ENCODE peak calls at places on chromosomes 6 and 20, in nine cellular contexts. One of them, this sample, is unnamed. For H3K4me1, the result is how much of the 10 kb centered on the place peaks cover.

GRCh38 chr6:77466055-77467028 is 3.1 kb upstream of the HTR1B start:
- DNase-seq in mucosa of descending colon: peak
- DNase-seq in NT2/D1: no peak
- DNase-seq in ovary: no peak
- DNase-seq in PC-3: peak
- DNase-seq in lower lobe of right lung: peak
- DNase-seq in stomach: peak
- DNase-seq in Caco-2: no peak
- DNase-seq in MM.1S: peak
- DNase-seq in this sample: no peak

GRCh38 chr20:31916724-31917123 is 35.1 kb downstream of the PDRG1 start:
- DNase-seq in mucosa of descending colon: no peak
- DNase-seq in NT2/D1: no peak
- DNase-seq in ovary: no peak
- DNase-seq in PC-3: no peak
- DNase-seq in lower lobe of right lung: no peak
- DNase-seq in stomach: no peak
- DNase-seq in Caco-2: peak
- DNase-seq in MM.1S: no peak
- DNase-seq in this sample: no peak

GRCh38 chr6:78808356-78808891 is 58.9 kb upstream of the IRAK1BP1 start:
- DNase-seq in mucosa of descending colon: peak
- DNase-seq in NT2/D1: no peak
- DNase-seq in ovary: no peak
- DNase-seq in PC-3: no peak
- DNase-seq in lower lobe of right lung: no peak
- DNase-seq in stomach: no peak
- DNase-seq in Caco-2: no peak
- DNase-seq in MM.1S: no peak
- DNase-seq in this sample: no peak

GRCh38 chr6:17910178-17910577 is 77.3 kb downstream of the KIF13A start:
- DNase-seq in mucosa of descending colon: no peak
- DNase-seq in NT2/D1: no peak
- DNase-seq in ovary: no peak
- DNase-seq in PC-3: no peak
- DNase-seq in lower lobe of right lung: no peak
- DNase-seq in stomach: no peak
- DNase-seq in Caco-2: no peak
- DNase-seq in MM.1S: peak
- DNase-seq in this sample: no peak

GRCh38 chr20:8667306-8667705 is 401.6 kb upstream of the PLCB4 start:
- DNase-seq in mucosa of descending colon: no peak
- DNase-seq in NT2/D1: no peak
- DNase-seq in ovary: no peak
- DNase-seq in PC-3: no peak
- DNase-seq in lower lobe of right lung: no peak
- DNase-seq in stomach: no peak
- DNase-seq in Caco-2: no peak
- DNase-seq in MM.1S: no peak
- DNase-seq in this sample: no peak

GRCh38 chr6:17493286-17493685 is 99.9 kb downstream of the CAP2 start:
- DNase-seq in mucosa of descending colon: no peak
- DNase-seq in NT2/D1: no peak
- DNase-seq in ovary: no peak
- DNase-seq in PC-3: peak
- DNase-seq in lower lobe of right lung: no peak
- DNase-seq in stomach: no peak
- DNase-seq in Caco-2: no peak
- DNase-seq in MM.1S: no peak
- DNase-seq in this sample: no peak

GRCh38 chr20:32516985-32517873 is 67.9 kb downstream of the NOL4L start:
- DNase-seq in mucosa of descending colon: peak
- DNase-seq in NT2/D1: no peak
- DNase-seq in ovary: no peak
- DNase-seq in PC-3: no peak
- DNase-seq in lower lobe of right lung: no peak
- DNase-seq in stomach: no peak
- DNase-seq in Caco-2: no peak
- DNase-seq in MM.1S: no peak
- DNase-seq in this sample: no peak

GRCh38 chr6:75266716-75267291 is 17.8 kb downstream of the TMEM30A start:
- DNase-seq in mucosa of descending colon: no peak
- DNase-seq in NT2/D1: no peak
- DNase-seq in ovary: no peak
- DNase-seq in PC-3: peak
- DNase-seq in lower lobe of right lung: no peak
- DNase-seq in stomach: no peak
- DNase-seq in Caco-2: no peak
- DNase-seq in MM.1S: peak
- DNase-seq in this sample: no peak

GRCh38 chr6:72248621-72249020 is 362.3 kb downstream of the RIMS1 start:
- DNase-seq in mucosa of descending colon: no peak
- DNase-seq in NT2/D1: no peak
- DNase-seq in ovary: no peak
- DNase-seq in PC-3: no peak
- DNase-seq in lower lobe of right lung: no peak
- DNase-seq in stomach: no peak
- DNase-seq in Caco-2: no peak
- DNase-seq in MM.1S: no peak
- DNase-seq in this sample: no peak

GRCh38 chr6:112563368-112563767 is 216.2 kb downstream of the RFPL4B start:
- DNase-seq in mucosa of descending colon: no peak
- DNase-seq in NT2/D1: peak
- DNase-seq in ovary: no peak
- DNase-seq in PC-3: peak
- DNase-seq in lower lobe of right lung: no peak
- DNase-seq in stomach: no peak
- DNase-seq in Caco-2: no peak
- DNase-seq in MM.1S: no peak
- DNase-seq in this sample: no peak

GRCh38 chr6:76852776-76853175 is 610.5 kb downstream of the HTR1B start:
- DNase-seq in mucosa of descending colon: no peak
- DNase-seq in NT2/D1: no peak
- DNase-seq in ovary: no peak
- DNase-seq in PC-3: peak
- DNase-seq in lower lobe of right lung: no peak
- DNase-seq in stomach: no peak
- DNase-seq in Caco-2: no peak
- DNase-seq in MM.1S: peak
- DNase-seq in this sample: no peak

GRCh38 chr6:140897349-140897748 is 1235.4 kb upstream of the GJE1 start:
- DNase-seq in mucosa of descending colon: no peak
- DNase-seq in NT2/D1: no peak
- DNase-seq in ovary: no peak
- DNase-seq in PC-3: no peak
- DNase-seq in lower lobe of right lung: no peak
- DNase-seq in stomach: no peak
- DNase-seq in Caco-2: no peak
- DNase-seq in MM.1S: no peak
- DNase-seq in this sample: no peak

GRCh38 chr6:156585859-156586258 is 191.3 kb upstream of the ARID1B start:
- DNase-seq in mucosa of descending colon: no peak
- DNase-seq in NT2/D1: no peak
- DNase-seq in ovary: no peak
- DNase-seq in PC-3: no peak
- DNase-seq in lower lobe of right lung: no peak
- DNase-seq in stomach: no peak
- DNase-seq in Caco-2: no peak
- DNase-seq in MM.1S: no peak
- DNase-seq in this sample: no peak

GRCh38 chr6:41713650-41714291 is 21.6 kb downstream of the TFEB start:
- DNase-seq in mucosa of descending colon: peak
- DNase-seq in NT2/D1: no peak
- DNase-seq in ovary: no peak
- DNase-seq in PC-3: no peak
- DNase-seq in lower lobe of right lung: no peak
- DNase-seq in stomach: peak
- DNase-seq in Caco-2: no peak
- DNase-seq in MM.1S: no peak
- DNase-seq in this sample: no peak
- H3K4me1 ChIP-seq in mucosa of descending colon: under half
- H3K4me1 ChIP-seq in NT2/D1: under half
- H3K4me1 ChIP-seq in ovary: under half
- H3K4me1 ChIP-seq in PC-3: under half
- H3K4me1 ChIP-seq in lower lobe of right lung: under half
- H3K4me1 ChIP-seq in stomach: under half
- H3K4me1 ChIP-seq in Caco-2: under half
- H3K4me1 ChIP-seq in MM.1S: under half
- H3K4me1 ChIP-seq in this sample: half or more

DNA sequence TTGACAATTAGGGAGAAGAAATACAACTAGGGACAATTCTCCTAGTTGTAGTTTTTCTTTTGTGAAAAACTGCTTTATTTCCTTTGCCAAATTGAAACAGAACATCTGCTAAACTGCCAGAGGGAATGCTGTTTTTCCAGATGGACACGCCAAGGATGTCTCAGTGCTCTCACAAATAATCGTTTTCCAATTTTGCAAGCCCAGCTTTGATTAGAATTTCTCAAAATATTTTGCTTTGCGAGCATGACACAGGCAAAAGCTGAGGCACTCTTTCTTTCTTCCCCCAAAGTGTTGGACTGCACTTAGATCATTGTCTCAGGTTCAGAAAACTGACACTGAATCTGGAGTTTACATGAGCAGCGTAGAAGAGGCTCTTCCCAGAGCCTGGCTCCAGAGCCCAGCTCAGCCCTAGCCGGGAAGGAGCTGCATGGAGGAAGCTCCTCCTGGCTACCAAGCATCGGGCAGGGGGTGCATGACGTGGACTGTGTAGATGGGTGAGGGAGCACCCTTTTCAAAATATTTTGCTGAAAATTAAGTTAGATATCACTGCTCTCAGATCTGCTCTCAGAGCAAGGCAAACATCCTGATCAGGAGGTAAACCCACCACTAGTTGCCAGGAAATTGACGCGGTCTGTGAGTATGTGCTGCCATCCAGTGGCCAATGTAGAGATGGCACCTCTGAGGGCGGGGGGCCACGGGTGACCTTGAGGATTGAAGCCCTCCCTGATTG is 107.5 kb downstream of the SLC22A3 start:
- DNase-seq in mucosa of descending colon: peak
- DNase-seq in NT2/D1: peak
- DNase-seq in ovary: peak
- DNase-seq in PC-3: peak
- DNase-seq in lower lobe of right lung: peak
- DNase-seq in stomach: peak
- DNase-seq in Caco-2: peak
- DNase-seq in MM.1S: peak
- DNase-seq in this sample: no peak
- H3K4me1 ChIP-seq in mucosa of descending colon: under half
- H3K4me1 ChIP-seq in NT2/D1: under half
- H3K4me1 ChIP-seq in ovary: under half
- H3K4me1 ChIP-seq in PC-3: under half
- H3K4me1 ChIP-seq in lower lobe of right lung: under half
- H3K4me1 ChIP-seq in stomach: under half
- H3K4me1 ChIP-seq in Caco-2: under half
- H3K4me1 ChIP-seq in MM.1S: under half
- H3K4me1 ChIP-seq in this sample: under half

GRCh38 chr20:62043131-62043914 is 22.4 kb downstream of the TAF4 start:
- DNase-seq in mucosa of descending colon: no peak
- DNase-seq in NT2/D1: no peak
- DNase-seq in ovary: peak
- DNase-seq in PC-3: no peak
- DNase-seq in lower lobe of right lung: peak
- DNase-seq in stomach: no peak
- DNase-seq in Caco-2: no peak
- DNase-seq in MM.1S: no peak
- DNase-seq in this sample: no peak

GRCh38 chr20:62046431-62046830 is 19.2 kb downstream of the TAF4 start:
- DNase-seq in mucosa of descending colon: no peak
- DNase-seq in NT2/D1: no peak
- DNase-seq in ovary: no peak
- DNase-seq in PC-3: no peak
- DNase-seq in lower lobe of right lung: peak
- DNase-seq in stomach: no peak
- DNase-seq in Caco-2: no peak
- DNase-seq in MM.1S: no peak
- DNase-seq in this sample: no peak

GRCh38 chr20:62045529-62046277 is 20.0 kb downstream of the TAF4 start:
- DNase-seq in mucosa of descending colon: no peak
- DNase-seq in NT2/D1: no peak
- DNase-seq in ovary: no peak
- DNase-seq in PC-3: no peak
- DNase-seq in lower lobe of right lung: peak
- DNase-seq in stomach: no peak
- DNase-seq in Caco-2: no peak
- DNase-seq in MM.1S: no peak
- DNase-seq in this sample: no peak

GRCh38 chr20:62044671-62045070 is 21.0 kb downstream of the TAF4 start:
- DNase-seq in mucosa of descending colon: no peak
- DNase-seq in NT2/D1: no peak
- DNase-seq in ovary: no peak
- DNase-seq in PC-3: no peak
- DNase-seq in lower lobe of right lung: peak
- DNase-seq in stomach: no peak
- DNase-seq in Caco-2: no peak
- DNase-seq in MM.1S: no peak
- DNase-seq in this sample: no peak

GRCh38 chr20:62045118-62045517 is 20.6 kb downstream of the TAF4 start:
- DNase-seq in mucosa of descending colon: no peak
- DNase-seq in NT2/D1: no peak
- DNase-seq in ovary: no peak
- DNase-seq in PC-3: no peak
- DNase-seq in lower lobe of right lung: peak
- DNase-seq in stomach: no peak
- DNase-seq in Caco-2: no peak
- DNase-seq in MM.1S: no peak
- DNase-seq in this sample: no peak
- H3K4me1 ChIP-seq in mucosa of descending colon: under half
- H3K4me1 ChIP-seq in NT2/D1: under half
- H3K4me1 ChIP-seq in ovary: under half
- H3K4me1 ChIP-seq in PC-3: under half
- H3K4me1 ChIP-seq in lower lobe of right lung: under half
- H3K4me1 ChIP-seq in stomach: under half
- H3K4me1 ChIP-seq in Caco-2: under half
- H3K4me1 ChIP-seq in MM.1S: under half
- H3K4me1 ChIP-seq in this sample: under half

DNA sequence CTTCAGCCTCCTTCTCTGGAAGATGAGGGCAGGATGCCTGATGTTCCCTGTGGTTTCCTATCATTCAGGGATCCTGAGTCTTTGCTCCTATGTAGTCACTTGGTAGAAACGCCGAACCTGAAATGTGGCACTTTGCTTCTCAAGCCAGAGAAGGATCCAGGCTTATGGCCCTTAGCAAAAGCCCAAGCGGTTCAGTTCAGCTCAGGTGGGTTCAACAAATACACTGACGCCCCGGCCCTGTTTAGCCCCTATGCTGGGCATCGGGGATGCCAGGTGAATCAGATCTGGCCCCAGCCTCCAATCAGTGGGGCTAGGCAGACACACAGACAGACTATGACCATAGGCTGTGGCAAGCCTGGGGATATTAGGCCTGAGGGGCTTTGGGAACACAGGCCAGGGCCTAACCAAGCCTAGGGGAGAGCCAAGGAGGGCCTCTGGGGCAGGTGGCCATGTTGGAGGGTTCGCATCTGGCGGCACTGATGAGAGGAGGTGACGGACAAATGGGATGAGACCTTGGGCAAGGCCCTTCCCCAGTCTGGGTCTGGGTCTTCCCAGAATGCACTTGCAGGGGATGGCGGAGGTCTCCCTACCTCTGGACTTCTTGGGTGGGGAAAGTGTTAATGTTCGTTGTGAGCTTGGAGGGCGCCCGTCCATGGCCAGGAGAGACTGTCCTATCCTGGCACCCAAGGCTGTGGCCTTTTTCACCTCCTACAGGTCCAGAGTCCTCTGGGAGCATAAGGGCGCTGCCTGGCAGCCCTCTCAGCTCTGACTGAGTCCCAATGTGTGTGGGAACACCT is 17.6 kb upstream of the SRC start:
- DNase-seq in mucosa of descending colon: no peak
- DNase-seq in NT2/D1: no peak
- DNase-seq in ovary: no peak
- DNase-seq in PC-3: no peak
- DNase-seq in lower lobe of right lung: no peak
- DNase-seq in stomach: no peak
- DNase-seq in Caco-2: no peak
- DNase-seq in MM.1S: no peak
- DNase-seq in this sample: no peak
- H3K4me1 ChIP-seq in mucosa of descending colon: under half
- H3K4me1 ChIP-seq in NT2/D1: under half
- H3K4me1 ChIP-seq in ovary: under half
- H3K4me1 ChIP-seq in PC-3: under half
- H3K4me1 ChIP-seq in lower lobe of right lung: under half
- H3K4me1 ChIP-seq in stomach: under half
- H3K4me1 ChIP-seq in Caco-2: under half
- H3K4me1 ChIP-seq in MM.1S: under half
- H3K4me1 ChIP-seq in this sample: under half